ENCODE peak calls at places on chromosomes 6 and 20, in nine cellular contexts. V is T-helper 17 cell; N is EH; Q is coronary artery; A is NCI-H1092; G is effector CD8-positive, alpha-beta T cell; P is activated CD4-positive, alpha-beta T cell treated with anti-CD3 and anti-CD28 coated beads for 1 hour; T is H54; O is hippocampal formation. M is an unnamed sample.

GRCh38 chr20:51584116-51584515 is 41.6 kb upstream of the NFATC2 start:
- DNase-seq in O (no peak), Q (no peak), T (no peak), N (no peak), A (no peak), P (no peak), V (no peak), G (no peak), M (no peak)

GRCh38 chr6:127343753-127344659 is 597 bp upstream of the ECHDC1 start:
- DNase-seq in T (no peak), V (no peak), A (no peak), G (no peak), Q (no peak), P (no peak), O (no peak), N (peak), M (no peak)

GRCh38 chr20:37193821-37194220 is 14.5 kb upstream of the MROH8 start:
- DNase-seq in V (no peak), T (no peak), N (no peak), Q (peak), P (no peak), G (no peak), O (no peak), A (no peak), M (no peak)

GRCh38 chr6:10837009-10837691 is 1.2 kb downstream of the MAK start:
- DNase-seq in V (no peak), N (peak), P (no peak), G (no peak), A (no peak), T (peak), Q (no peak), O (no peak), M (no peak)

GRCh38 chr6:3646616-3647362 is 104.7 kb downstream of the PXDC1 start:
- DNase-seq in O (no peak), N (no peak), Q (peak), V (no peak), G (no peak), A (no peak), P (no peak), T (no peak), M (no peak)

GRCh38 chr6:12265795-12266194 is 24.4 kb upstream of the EDN1 start:
- DNase-seq in A (no peak), O (no peak), T (no peak), N (peak), Q (no peak), G (no peak), P (no peak), V (no peak), M (no peak)

GRCh38 chr6:39263299-39264037 is 34.2 kb upstream of the KCNK5 start:
- DNase-seq in N (no peak), T (no peak), V (no peak), G (no peak), O (no peak), Q (no peak), P (no peak), A (no peak), M (peak)

GRCh38 chr6:163085861-163086562 is 328.5 kb upstream of the QKI start:
- DNase-seq in P (no peak), T (no peak), V (no peak), G (no peak), Q (no peak), O (no peak), A (no peak), N (no peak), M (no peak)

GRCh38 chr6:4603291-4603690 is 172.9 kb upstream of the CDYL start:
- DNase-seq in V (no peak), O (no peak), T (no peak), N (peak), Q (no peak), G (no peak), P (no peak), A (no peak), M (no peak)

GRCh38 chr20:33570743-33571142 is 80.8 kb downstream of the CBFA2T2 start:
- DNase-seq in V (no peak), G (no peak), A (no peak), P (no peak), T (no peak), N (no peak), Q (no peak), O (no peak), M (no peak)

GRCh38 chr6:82022614-82023102 is 224.9 kb downstream of the IBTK start:
- DNase-seq in P (no peak), N (peak), T (no peak), O (no peak), G (no peak), V (no peak), A (no peak), Q (no peak), M (no peak)

GRCh38 chr20:57589728-57590484 is 29.0 kb downstream of the PCK1 start:
- DNase-seq in Q (no peak), T (no peak), N (no peak), O (no peak), P (no peak), G (no peak), A (no peak), V (no peak), M (no peak)

GRCh38 chr6:157831018-157831369 is 7.9 kb downstream of the SNX9 start:
- DNase-seq in T (no peak), N (no peak), V (no peak), A (no peak), G (no peak), O (no peak), Q (no peak), P (no peak), M (no peak)

GRCh38 chr6:158642097-158642601 is 2.4 kb downstream of the DYNLT1 start:
- DNase-seq in N (peak), P (no peak), T (peak), Q (no peak), V (no peak), G (no peak), O (no peak), A (no peak), M (no peak)

GRCh38 chr6:3669916-3670315 is 81.6 kb downstream of the PXDC1 start:
- DNase-seq in T (no peak), N (no peak), V (no peak), A (no peak), G (no peak), Q (no peak), O (no peak), P (no peak), M (no peak)

GRCh38 chr6:11317885-11318771 is 85.7 kb upstream of the NEDD9 start:
- DNase-seq in O (no peak), G (peak), A (no peak), Q (peak), N (peak), V (peak), T (peak), P (peak), M (no peak)

GRCh38 chr20:44089987-44090674 is 96.9 kb downstream of the JPH2 start:
- DNase-seq in A (no peak), T (no peak), O (no peak), G (no peak), N (peak), P (no peak), Q (no peak), V (no peak), M (no peak)

GRCh38 chr6:125751334-125751916 is 2.0 kb downstream of the HEY2 start:
- DNase-seq in V (no peak), O (no peak), G (no peak), N (no peak), A (no peak), T (no peak), P (no peak), Q (no peak), M (no peak)

GRCh38 chr20:9215539-9215938 is 146.7 kb downstream of the PLCB4 start:
- DNase-seq in P (no peak), G (no peak), O (no peak), N (no peak), Q (no peak), V (no peak), A (no peak), T (no peak), M (no peak)

GRCh38 chr6:107020239-107020638 is 7.8 kb upstream of the MTRES1 start:
- DNase-seq in P (no peak), V (no peak), O (no peak), N (no peak), A (no peak), Q (no peak), G (no peak), T (no peak), M (no peak)

GRCh38 chr6:142543576-142543975 is 241.8 kb downstream of the ADGRG6 start:
- DNase-seq in G (no peak), T (no peak), N (no peak), Q (no peak), O (no peak), A (no peak), P (no peak), V (no peak), M (no peak)

GRCh38 chr20:38889050-38889449 is 37.2 kb upstream of the FAM83D start:
- DNase-seq in P (no peak), V (no peak), A (no peak), T (no peak), N (no peak), Q (no peak), G (no peak), O (no peak), M (no peak)

GRCh38 chr6:140475086-140475485 is 1100.6 kb upstream of the CITED2 start:
- DNase-seq in G (no peak), Q (no peak), N (peak), V (no peak), O (no peak), P (no peak), A (no peak), T (no peak), M (no peak)

GRCh38 chr20:57582432-57583288 is 21.8 kb downstream of the PCK1 start:
- DNase-seq in A (no peak), O (no peak), V (no peak), T (no peak), N (peak), Q (no peak), P (no peak), G (no peak), M (no peak)

GRCh38 chr6:89610149-89610642 is 28.4 kb downstream of the LYRM2 start:
- DNase-seq in A (no peak), O (no peak), T (peak), V (peak), Q (no peak), N (peak), P (peak), G (peak), M (peak)

GRCh38 chr6:170287371-170287876 is 3.5 kb downstream of the DLL1 start:
- DNase-seq in T (no peak), N (no peak), V (no peak), A (no peak), G (no peak), O (no peak), Q (peak), P (no peak), M (no peak)

GRCh38 chr6:41325446-41326066 is 9.9 kb upstream of the NCR2 start:
- DNase-seq in Q (no peak), A (no peak), T (no peak), V (no peak), P (no peak), O (no peak), G (no peak), N (no peak), M (no peak)

GRCh38 chr20:19628570-19629134 is 129.4 kb upstream of the RIN2 start:
- DNase-seq in N (peak), A (peak), Q (no peak), O (no peak), P (no peak), T (peak), V (peak), G (no peak), M (peak)

GRCh38 chr6:11366183-11366933 is 133.9 kb upstream of the NEDD9 start:
- DNase-seq in T (no peak), O (no peak), A (no peak), G (no peak), P (no peak), N (no peak), V (peak), Q (no peak), M (no peak)

GRCh38 chr20:46512943-46513844 is at the start of gene ZNF334:
- DNase-seq in O (peak), V (no peak), G (no peak), N (peak), T (no peak), A (peak), P (no peak), Q (no peak), M (no peak)

M was measured in KG1.